ENCODE peak calls at places on chromosomes 12 and 14, in five cellular contexts. H is colonic mucosa, O is endothelial cell, V is choroid plexus epithelial cell, L is neural crest cell. F is an unnamed sample.

GRCh38 chr14:80212025-80212402 is 710 bp upstream of the DIO2 start:
- DNase-seq in V (peak), H (no peak), L (no peak), O (no peak), F (peak)

GRCh38 chr14:70641548-70642312 is at the start of gene TTC9:
- DNase-seq in H (peak), V (no peak), O (peak), L (peak), F (peak)

GRCh38 chr14:99075771-99076370 is 196.1 kb downstream of the BCL11B start:
- DNase-seq in L (no peak), V (no peak), H (peak), O (no peak), F (no peak)

GRCh38 chr14:72924332-72924731 is 1.9 kb upstream of the DCAF4 start:
- DNase-seq in H (no peak), V (no peak), O (no peak), L (no peak), F (peak)

GRCh38 chr14:90682615-90683014 is 133.6 kb downstream of the TTC7B start:
- DNase-seq in L (no peak), H (no peak), V (no peak), O (no peak), F (no peak)

GRCh38 chr14:76117789-76118188 is 33.9 kb upstream of the GPATCH2L start:
- DNase-seq in V (no peak), O (no peak), L (no peak), H (no peak), F (no peak)

GRCh38 chr14:99560946-99561683 is 42.9 kb downstream of the CCDC85C start:
- DNase-seq in O (no peak), H (no peak), V (no peak), L (no peak), F (peak)

GRCh38 chr12:96194901-96195844 is 998 bp downstream of the ELK3 start:
- DNase-seq in O (no peak), L (peak), H (peak), V (peak), F (peak)

GRCh38 chr12:96153131-96153724 is 40.9 kb upstream of the ELK3 start:
- DNase-seq in L (no peak), H (no peak), V (no peak), O (no peak), F (no peak)

GRCh38 chr12:15772405-15773018 is 16.7 kb downstream of the EPS8 start:
- DNase-seq in L (no peak), O (no peak), H (no peak), V (peak), F (no peak)

GRCh38 chr12:19129486-19130223 is at the start of gene PLEKHA5:
- DNase-seq in O (peak), L (peak), V (peak), H (peak), F (peak)

GRCh38 chr12:48980389-48980952 is 2.3 kb downstream of the WNT1 start:
- DNase-seq in O (no peak), H (peak), L (no peak), V (no peak), F (no peak)

GRCh38 chr12:26551385-26551784 is 281.6 kb downstream of the ITPR2 start:
- DNase-seq in H (no peak), O (no peak), L (no peak), V (no peak), F (no peak)

GRCh38 chr12:26554332-26554731 is 278.7 kb downstream of the ITPR2 start:
- DNase-seq in H (no peak), V (no peak), L (no peak), O (no peak), F (no peak)

GRCh38 chr12:26555139-26555538 is 277.9 kb downstream of the ITPR2 start:
- DNase-seq in L (no peak), V (peak), O (no peak), H (no peak), F (no peak)

GRCh38 chr12:26557326-26557725 is 275.7 kb downstream of the ITPR2 start:
- DNase-seq in O (no peak), L (no peak), V (no peak), H (no peak), F (no peak)
- TF ChIP-seq CTCF in O (no peak), L (no peak), V (no peak), H (no peak), F (no peak)

DNA sequence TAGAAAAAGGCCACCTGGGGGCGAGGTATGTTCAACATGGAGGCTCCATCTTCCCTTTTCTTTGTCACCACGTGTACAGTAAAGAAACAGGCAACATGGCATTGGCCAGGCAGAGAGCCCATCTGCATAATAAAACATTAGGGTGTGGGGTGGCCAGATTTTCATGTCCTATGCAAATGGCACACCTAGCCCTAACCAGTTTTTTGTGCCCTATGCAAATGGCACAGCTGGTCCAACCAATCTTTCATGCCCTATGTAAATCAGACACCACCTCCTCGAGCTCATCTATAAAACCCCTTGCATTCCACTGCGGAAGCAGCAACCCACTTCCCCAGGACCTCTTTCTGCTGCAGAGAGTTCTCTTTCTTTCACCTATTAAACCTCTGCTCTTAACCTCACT is 149.1 kb upstream of the RGS6 start:
- DNase-seq in H (no peak), V (no peak), O (no peak), L (no peak), F (no peak)
- TF ChIP-seq CTCF in H (no peak), V (no peak), O (no peak), L (no peak), F (no peak)

GRCh38 chr12:68410018-68410650 is 78.0 kb upstream of the MDM1 start:
- DNase-seq in V (peak), O (no peak), H (no peak), L (no peak), F (no peak)
- TF ChIP-seq CTCF in V (no peak), O (no peak), H (no peak), L (no peak), F (no peak)

GRCh38 chr12:5000204-5000603 is 43.5 kb upstream of the KCNA5 start:
- DNase-seq in H (no peak), L (no peak), V (no peak), O (no peak), F (no peak)
- TF ChIP-seq CTCF in H (no peak), L (no peak), V (no peak), O (no peak), F (no peak)

DNA sequence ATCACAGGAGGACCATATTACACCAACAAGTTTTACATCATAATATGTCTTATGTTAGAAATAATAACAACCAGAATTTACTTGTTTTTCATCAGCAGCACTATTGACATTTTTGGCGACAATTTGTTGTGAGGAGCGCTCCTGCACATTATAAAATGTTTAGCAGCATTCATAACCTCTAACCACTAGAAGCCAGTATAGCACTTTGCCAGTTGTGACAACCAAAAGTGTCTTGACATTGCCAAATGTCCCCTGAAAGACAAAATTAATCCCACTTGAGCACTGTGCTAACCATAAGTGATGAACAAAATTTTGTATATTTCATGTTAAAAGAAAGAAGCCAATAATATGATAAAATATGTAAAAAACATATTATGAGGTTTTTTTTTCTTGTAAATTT is 356.9 kb upstream of the LMO3 start:
- DNase-seq in V (no peak), L (no peak), H (no peak), O (no peak), F (no peak)
- TF ChIP-seq CTCF in V (no peak), L (no peak), H (no peak), O (no peak), F (no peak)

GRCh38 chr14:51129130-51129529 is 34.2 kb upstream of the TRIM9 start:
- DNase-seq in H (no peak), O (no peak), V (no peak), L (no peak), F (no peak)
- TF ChIP-seq CTCF in H (no peak), O (no peak), V (no peak), L (no peak), F (no peak)

DNA sequence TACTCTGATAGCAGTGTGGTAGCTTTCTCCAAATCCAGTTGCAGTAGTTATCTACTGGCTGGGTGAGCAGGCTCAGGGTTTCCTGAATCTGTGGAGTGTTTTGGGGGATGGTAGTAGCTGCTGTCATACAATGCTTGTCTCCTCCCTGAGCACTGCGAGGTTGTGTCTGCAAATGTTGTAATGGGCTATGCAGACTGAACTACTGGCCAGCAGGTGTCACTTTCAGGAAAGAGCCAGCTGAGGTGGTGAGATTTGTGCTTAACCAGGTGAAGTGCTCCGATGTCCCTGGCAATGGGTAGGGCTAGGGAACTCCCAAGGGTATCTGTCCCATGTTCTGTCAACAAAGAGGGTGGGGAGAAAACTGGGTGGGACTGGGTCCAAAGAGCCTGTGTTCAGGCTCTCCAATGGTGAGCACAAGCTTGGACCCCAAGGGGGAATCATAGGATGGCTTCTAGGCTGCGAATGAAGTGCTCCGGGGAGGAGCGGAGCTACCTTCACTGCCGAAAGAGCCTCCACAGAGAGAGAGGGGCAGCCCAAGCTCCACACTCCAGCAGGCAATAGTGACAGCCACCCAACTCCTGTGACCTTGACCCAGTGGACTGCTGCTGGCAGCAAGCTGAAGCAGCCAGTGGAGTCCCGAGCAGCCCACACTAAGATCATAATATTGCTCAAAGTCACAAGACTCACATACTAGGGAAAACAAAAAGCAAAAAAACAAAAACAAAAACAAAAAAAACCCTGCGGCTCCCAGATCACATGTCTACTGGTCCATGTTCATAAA is 1324.0 kb upstream of the USP15 start:
- DNase-seq in L (no peak), H (no peak), V (no peak), O (no peak), F (no peak)
- TF ChIP-seq CTCF in L (no peak), H (no peak), V (no peak), O (no peak), F (no peak)

GRCh38 chr12:64837427-64837826 is 13.0 kb downstream of the TBC1D30 start:
- DNase-seq in O (no peak), V (no peak), H (no peak), L (no peak), F (no peak)

GRCh38 chr12:64840129-64840528 is 15.7 kb downstream of the TBC1D30 start:
- DNase-seq in V (no peak), L (no peak), O (no peak), H (no peak), F (no peak)

GRCh38 chr12:64833928-64834327 is 9.5 kb downstream of the TBC1D30 start:
- DNase-seq in O (no peak), L (no peak), V (no peak), H (no peak), F (no peak)

GRCh38 chr12:64836856-64837255 is 12.4 kb downstream of the TBC1D30 start:
- DNase-seq in V (no peak), L (no peak), H (no peak), O (no peak), F (no peak)

DNA sequence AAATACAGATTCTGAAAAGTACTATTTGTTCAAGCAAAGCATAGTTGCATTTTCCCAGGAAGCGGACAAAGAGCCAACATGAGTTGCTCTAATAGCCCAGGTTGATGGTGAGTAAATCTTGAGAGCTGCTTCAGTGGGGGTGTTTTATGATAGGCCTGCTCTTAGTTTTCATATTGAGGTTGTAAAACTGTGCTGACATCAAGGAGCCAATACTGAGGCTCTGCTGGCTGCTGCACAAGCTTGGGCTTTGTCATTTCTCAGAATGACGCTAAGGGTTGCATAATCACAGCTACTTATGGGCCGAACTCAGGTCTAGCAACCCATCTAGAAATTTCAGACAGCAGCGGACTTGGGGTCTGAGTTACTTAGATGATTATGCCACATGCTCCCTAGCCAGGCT is 11.5 kb downstream of the TBC1D30 start:
- DNase-seq in L (no peak), H (peak), V (no peak), O (no peak), F (no peak)
- TF ChIP-seq CTCF in L (no peak), H (no peak), V (no peak), O (no peak), F (no peak)

GRCh38 chr12:93540506-93540905 is 32.0 kb upstream of the SOCS2 start:
- DNase-seq in O (no peak), V (no peak), H (no peak), L (no peak), F (no peak)

GRCh38 chr12:93539821-93540220 is 32.7 kb upstream of the SOCS2 start:
- DNase-seq in L (no peak), O (no peak), H (no peak), V (no peak), F (no peak)

GRCh38 chr12:93536766-93537515 is 35.5 kb upstream of the SOCS2 start:
- DNase-seq in L (no peak), V (no peak), H (no peak), O (no peak), F (no peak)

GRCh38 chr12:93536111-93536765 is 36.2 kb upstream of the SOCS2 start:
- DNase-seq in O (no peak), H (no peak), L (no peak), V (no peak), F (no peak)

GRCh38 chr12:93537769-93538168 is 34.7 kb upstream of the SOCS2 start:
- DNase-seq in L (no peak), O (no peak), V (no peak), H (no peak), F (no peak)
- TF ChIP-seq CTCF in L (no peak), O (no peak), V (peak), H (no peak), F (no peak)

F was measured in thyroid gland.